ENCODE peak calls at places on chromosomes 3 and 15, in four cellular contexts. One of them, this sample, is unnamed.

GRCh38 chr3:148023994-148024393 is 614.8 kb downstream of the ZIC1 start:
- DNase-seq in activated T-cell treated with anti-CD3 and anti-CD28 coated beads, Interleukin-2, amount 50 U/mL, for 48 hours: no peak
- DNase-seq in cardiac fibroblast: peak; percentile 94
- DNase-seq in MM.1S: no peak
- DNase-seq in this sample: no peak

GRCh38 chr15:56102401-56102800 is 109.0 kb upstream of the NEDD4 start:
- DNase-seq in activated T-cell treated with anti-CD3 and anti-CD28 coated beads, Interleukin-2, amount 50 U/mL, for 48 hours: no peak
- DNase-seq in MM.1S: no peak
- DNase-seq in cardiac fibroblast: no peak
- DNase-seq in this sample: no peak

GRCh38 chr3:14378415-14378814 is 24.0 kb upstream of the SLC6A6 start:
- DNase-seq in activated T-cell treated with anti-CD3 and anti-CD28 coated beads, Interleukin-2, amount 50 U/mL, for 48 hours: peak; percentile 17
- DNase-seq in cardiac fibroblast: peak; percentile 33
- DNase-seq in MM.1S: no peak
- DNase-seq in this sample: no peak

GRCh38 chr15:84833447-84833846 is 16.3 kb downstream of the ALPK3 start:
- DNase-seq in activated T-cell treated with anti-CD3 and anti-CD28 coated beads, Interleukin-2, amount 50 U/mL, for 48 hours: no peak
- DNase-seq in MM.1S: no peak
- DNase-seq in cardiac fibroblast: peak; percentile 71
- DNase-seq in this sample: peak; percentile 42

GRCh38 chr3:17798000-17798399 is 55.6 kb upstream of the TBC1D5 start:
- DNase-seq in MM.1S: no peak
- DNase-seq in cardiac fibroblast: no peak
- DNase-seq in activated T-cell treated with anti-CD3 and anti-CD28 coated beads, Interleukin-2, amount 50 U/mL, for 48 hours: no peak
- DNase-seq in this sample: peak; percentile 6

GRCh38 chr3:126858887-126859286 is 124.0 kb upstream of the PLXNA1 start:
- DNase-seq in MM.1S: no peak
- DNase-seq in activated T-cell treated with anti-CD3 and anti-CD28 coated beads, Interleukin-2, amount 50 U/mL, for 48 hours: no peak
- DNase-seq in cardiac fibroblast: peak; percentile 96
- DNase-seq in this sample: no peak

GRCh38 chr3:30672959-30673358 is 66.6 kb downstream of the TGFBR2 start:
- DNase-seq in MM.1S: no peak
- DNase-seq in cardiac fibroblast: peak; percentile 53
- DNase-seq in activated T-cell treated with anti-CD3 and anti-CD28 coated beads, Interleukin-2, amount 50 U/mL, for 48 hours: no peak
- DNase-seq in this sample: no peak

GRCh38 chr15:71784719-71785118 is 25.6 kb upstream of the NR2E3 start:
- DNase-seq in activated T-cell treated with anti-CD3 and anti-CD28 coated beads, Interleukin-2, amount 50 U/mL, for 48 hours: peak; percentile 38
- DNase-seq in MM.1S: no peak
- DNase-seq in cardiac fibroblast: no peak
- DNase-seq in this sample: no peak

GRCh38 chr3:146196789-146197188 is 35.8 kb upstream of the PLOD2 start:
- DNase-seq in activated T-cell treated with anti-CD3 and anti-CD28 coated beads, Interleukin-2, amount 50 U/mL, for 48 hours: no peak
- DNase-seq in MM.1S: no peak
- DNase-seq in cardiac fibroblast: no peak
- DNase-seq in this sample: no peak

GRCh38 chr3:149363053-149363452 is 14.4 kb downstream of the TM4SF1 start:
- DNase-seq in MM.1S: no peak
- DNase-seq in activated T-cell treated with anti-CD3 and anti-CD28 coated beads, Interleukin-2, amount 50 U/mL, for 48 hours: no peak
- DNase-seq in cardiac fibroblast: peak; percentile 71
- DNase-seq in this sample: no peak

GRCh38 chr3:57752307-57752706 is 3.8 kb upstream of the SLMAP start:
- DNase-seq in MM.1S: no peak
- DNase-seq in activated T-cell treated with anti-CD3 and anti-CD28 coated beads, Interleukin-2, amount 50 U/mL, for 48 hours: no peak
- DNase-seq in cardiac fibroblast: peak; percentile 76
- DNase-seq in this sample: no peak

GRCh38 chr3:4985330-4986174 is 6.3 kb downstream of the BHLHE40 start:
- DNase-seq in MM.1S: no peak
- DNase-seq in cardiac fibroblast: peak; percentile 81
- DNase-seq in activated T-cell treated with anti-CD3 and anti-CD28 coated beads, Interleukin-2, amount 50 U/mL, for 48 hours: no peak
- DNase-seq in this sample: no peak

GRCh38 chr15:85381850-85382751 is 1.7 kb downstream of the AKAP13 start:
- DNase-seq in cardiac fibroblast: peak; percentile 35
- DNase-seq in activated T-cell treated with anti-CD3 and anti-CD28 coated beads, Interleukin-2, amount 50 U/mL, for 48 hours: no peak
- DNase-seq in MM.1S: no peak
- DNase-seq in this sample: no peak

GRCh38 chr3:185813691-185814215 is 11.1 kb downstream of the IGF2BP2 start:
- DNase-seq in activated T-cell treated with anti-CD3 and anti-CD28 coated beads, Interleukin-2, amount 50 U/mL, for 48 hours: no peak
- DNase-seq in cardiac fibroblast: peak; percentile 70
- DNase-seq in MM.1S: no peak
- DNase-seq in this sample: no peak

GRCh38 chr15:35705030-35705884 is 159.3 kb upstream of the DPH6 start:
- DNase-seq in cardiac fibroblast: no peak
- DNase-seq in activated T-cell treated with anti-CD3 and anti-CD28 coated beads, Interleukin-2, amount 50 U/mL, for 48 hours: no peak
- DNase-seq in MM.1S: no peak
- DNase-seq in this sample: no peak

GRCh38 chr15:37452498-37452897 is 352.1 kb upstream of the MEIS2 start:
- DNase-seq in activated T-cell treated with anti-CD3 and anti-CD28 coated beads, Interleukin-2, amount 50 U/mL, for 48 hours: no peak
- DNase-seq in cardiac fibroblast: no peak
- DNase-seq in MM.1S: no peak
- DNase-seq in this sample: no peak

GRCh38 chr15:33292718-33293307 is 18.0 kb upstream of the RYR3 start:
- DNase-seq in cardiac fibroblast: peak; percentile 75
- DNase-seq in activated T-cell treated with anti-CD3 and anti-CD28 coated beads, Interleukin-2, amount 50 U/mL, for 48 hours: peak; percentile 63
- DNase-seq in MM.1S: peak; percentile 61
- DNase-seq in this sample: peak; percentile 59

GRCh38 chr3:46713048-46713897 is 4.4 kb downstream of the PRSS50 start:
- DNase-seq in MM.1S: no peak
- DNase-seq in cardiac fibroblast: no peak
- DNase-seq in activated T-cell treated with anti-CD3 and anti-CD28 coated beads, Interleukin-2, amount 50 U/mL, for 48 hours: peak; percentile 14
- DNase-seq in this sample: no peak

GRCh38 chr15:47414207-47414606 is 303.1 kb upstream of the SEMA6D start:
- DNase-seq in cardiac fibroblast: no peak
- DNase-seq in MM.1S: no peak
- DNase-seq in activated T-cell treated with anti-CD3 and anti-CD28 coated beads, Interleukin-2, amount 50 U/mL, for 48 hours: no peak
- DNase-seq in this sample: no peak

GRCh38 chr3:133361435-133361834 is 38.4 kb upstream of the BFSP2 start:
- DNase-seq in activated T-cell treated with anti-CD3 and anti-CD28 coated beads, Interleukin-2, amount 50 U/mL, for 48 hours: no peak
- DNase-seq in cardiac fibroblast: no peak
- DNase-seq in MM.1S: no peak
- DNase-seq in this sample: no peak

GRCh38 chr3:183494341-183494740 is 61.2 kb downstream of the KLHL6 start:
- DNase-seq in MM.1S: no peak
- DNase-seq in activated T-cell treated with anti-CD3 and anti-CD28 coated beads, Interleukin-2, amount 50 U/mL, for 48 hours: no peak
- DNase-seq in cardiac fibroblast: no peak
- DNase-seq in this sample: no peak